ENCODE peak calls at places on chromosome 11, in ten cellular contexts. S is esophagus muscularis mucosa; D is HL-60; O is heart left ventricle; M is lower leg skin; A is lung; F is naive thymus-derived CD4-positive, alpha-beta T cell; T is aorta; X is fibroblast of pulmonary artery; B is astrocyte of the spinal cord. I is an unnamed sample.

GRCh38 chr11:26839911-26840705 is 118.2 kb upstream of the SLC5A12 start:
- DNase-seq in F (no peak), M (no peak), X (no peak), O (no peak), D (no peak), A (no peak), B (no peak), S (no peak), T (no peak), I (no peak)

GRCh38 chr11:83648610-83649467 is 362.7 kb upstream of the CCDC90B start:
- DNase-seq in T (no peak), D (no peak), M (no peak), A (no peak), B (no peak), S (no peak), F (no peak), O (no peak), X (no peak), I (no peak)

GRCh38 chr11:7904910-7905309 is 26.2 kb downstream of the OR10A6 start:
- DNase-seq in M (no peak), T (no peak), A (no peak), B (peak; percentile 10), O (no peak), D (no peak), S (no peak), F (no peak), X (peak; percentile 24), I (no peak)

GRCh38 chr11:16312242-16312641 is 44.1 kb downstream of the SOX6 start:
- DNase-seq in A (no peak), S (no peak), M (no peak), F (no peak), B (no peak), T (no peak), D (no peak), X (no peak), O (no peak), I (no peak)

GRCh38 chr11:71418643-71419042 is 29.6 kb downstream of the DHCR7 start:
- DNase-seq in S (no peak), M (no peak), F (no peak), B (no peak), A (no peak), T (no peak), X (no peak), O (no peak), D (no peak), I (peak; percentile 96)

GRCh38 chr11:79045811-79046304 is 395.0 kb downstream of the TENM4 start:
- DNase-seq in F (no peak), D (no peak), X (no peak), S (no peak), B (peak; percentile 43), T (no peak), M (no peak), A (no peak), O (no peak), I (no peak)

GRCh38 chr11:134542401-134543143 is 130.5 kb upstream of the B3GAT1 start:
- DNase-seq in M (peak; percentile 80), X (no peak), D (no peak), F (no peak), T (no peak), A (no peak), S (no peak), B (no peak), O (peak; percentile 4), I (no peak)

GRCh38 chr11:106238704-106239360 is 161.4 kb downstream of the AASDHPPT start:
- DNase-seq in T (no peak), S (no peak), D (no peak), X (peak; percentile 36), O (no peak), M (no peak), A (no peak), B (no peak), F (no peak), I (no peak)

GRCh38 chr11:3158131-3158591 is 6.9 kb downstream of the OSBPL5 start:
- DNase-seq in S (no peak), X (no peak), B (no peak), F (no peak), M (no peak), T (peak; percentile 42), D (no peak), A (no peak), O (no peak), I (no peak)

GRCh38 chr11:3156282-3156660 is 8.8 kb downstream of the OSBPL5 start:
- DNase-seq in X (no peak), F (no peak), D (peak; percentile 80), T (peak; percentile 58), A (no peak), O (no peak), M (no peak), S (no peak), B (no peak), I (no peak)

GRCh38 chr11:3157381-3158130 is 7.6 kb downstream of the OSBPL5 start:
- DNase-seq in D (no peak), F (no peak), T (peak; percentile 54), S (no peak), A (no peak), B (no peak), M (no peak), X (no peak), O (no peak), I (peak; percentile 62)

GRCh38 chr11:3155691-3156258 is 9.3 kb downstream of the OSBPL5 start:
- DNase-seq in B (peak; percentile 49), T (peak; percentile 46), A (no peak), S (no peak), X (no peak), D (no peak), M (no peak), O (no peak), F (no peak), I (no peak)

DNA sequence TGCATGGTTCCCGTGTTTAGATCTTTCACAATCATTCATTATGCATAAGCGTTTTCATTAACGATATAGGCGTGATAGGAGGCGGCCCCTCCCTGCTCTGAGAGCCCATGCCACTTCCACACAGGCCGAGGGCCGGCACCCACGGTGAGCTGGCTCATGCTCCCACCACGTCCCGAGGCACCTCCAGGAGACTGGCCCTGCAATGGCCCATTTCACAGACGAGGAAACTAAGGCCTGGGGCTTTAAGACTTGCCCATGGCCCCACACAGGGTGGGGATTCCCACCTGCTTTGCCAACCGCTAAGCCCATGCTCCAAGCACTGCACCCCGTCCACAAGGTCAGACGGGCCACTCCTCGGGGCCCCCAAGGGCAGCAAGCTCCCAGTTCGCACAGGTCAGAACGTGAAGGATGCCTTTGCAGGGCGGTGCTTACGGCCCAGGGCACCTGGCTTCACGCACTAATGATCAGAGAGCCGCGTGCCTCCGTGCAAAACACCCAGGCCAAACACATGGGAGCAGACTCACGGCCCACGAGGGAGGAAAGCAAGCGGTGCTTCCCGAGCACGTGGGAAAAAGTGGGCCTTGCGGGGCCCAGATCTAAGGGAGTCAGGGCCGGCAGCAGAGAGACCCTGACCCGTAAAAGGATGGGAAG is 8.3 kb downstream of the OSBPL5 start:
- DNase-seq in B (no peak), S (no peak), X (no peak), T (peak; percentile 43), A (no peak), D (peak; percentile 75), F (no peak), O (no peak), M (no peak), I (no peak)
- H3K4me3 ChIP-seq in B (no peak overlapping the region), S (peak overlapping the region; percentile 39), X (no peak overlapping the region), T (no peak overlapping the region), A (no peak overlapping the region), D (no peak overlapping the region), F (no peak overlapping the region), O (no peak overlapping the region), M (no peak overlapping the region), I (no peak overlapping the region)

GRCh38 chr11:112162761-112163669 is 879 bp downstream of the IL18 start:
- DNase-seq in O (no peak), S (no peak), D (no peak), A (no peak), B (peak; percentile 60), F (no peak), T (no peak), M (no peak), X (no peak), I (no peak)

GRCh38 chr11:112165049-112165448 is 1.2 kb upstream of the IL18 start:
- DNase-seq in O (no peak), X (no peak), D (no peak), S (no peak), M (no peak), T (no peak), B (no peak), A (no peak), F (no peak), I (no peak)

GRCh38 chr11:112166561-112166960 is 611 bp upstream of the TEX12 start:
- DNase-seq in D (no peak), T (no peak), F (no peak), B (no peak), M (no peak), S (no peak), O (no peak), X (peak; percentile 41), A (no peak), I (no peak)

GRCh38 chr11:112161012-112161411 is 2.9 kb downstream of the IL18 start:
- DNase-seq in F (no peak), T (no peak), S (no peak), M (no peak), O (no peak), X (peak; percentile 36), A (no peak), B (no peak), D (no peak), I (no peak)

DNA sequence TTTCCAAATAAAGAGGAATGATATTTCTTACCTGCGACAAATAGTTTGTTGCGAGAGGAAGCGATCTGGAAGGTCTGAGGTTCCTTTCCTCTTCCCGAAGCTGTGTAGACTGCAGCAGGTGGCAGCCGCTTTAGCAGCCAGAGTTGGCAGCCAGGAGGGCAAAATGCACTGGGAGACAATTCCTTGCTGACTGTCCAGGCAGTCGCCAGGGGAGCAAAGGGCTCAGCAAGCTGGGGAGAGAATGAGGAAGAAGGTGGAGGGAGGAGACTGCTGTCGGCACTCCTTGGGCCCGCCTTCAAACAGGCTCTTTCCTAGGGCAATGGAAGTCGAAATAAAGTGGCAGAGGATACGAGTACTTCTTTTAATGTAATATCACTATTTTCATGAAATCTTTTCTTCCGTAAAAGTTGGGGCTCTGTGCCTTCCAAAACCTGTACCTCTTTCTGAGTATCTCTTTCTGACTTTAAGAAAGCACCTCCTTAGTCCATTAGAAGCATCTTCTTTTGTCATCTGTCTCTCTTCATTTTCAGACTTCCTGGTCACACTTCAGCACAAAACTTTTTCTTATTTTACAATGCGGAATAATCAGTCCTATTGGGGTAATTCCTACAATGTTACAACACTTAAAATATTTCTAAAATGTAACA is at the start of gene IL18:
- DNase-seq in B (peak; percentile 29), F (no peak), S (no peak), O (no peak), X (no peak), D (peak; percentile 41), T (peak; percentile 75), M (peak; percentile 87), A (peak; percentile 74), I (no peak)
- H3K4me3 ChIP-seq in B (peak within 1 kb of the TSS; percentile 14), F (no peak within 1 kb of the TSS), S (peak within 1 kb of the TSS; percentile 31), O (peak within 1 kb of the TSS; percentile 25), X (no peak within 1 kb of the TSS), D (peak within 1 kb of the TSS; percentile 37), T (no peak within 1 kb of the TSS), M (no peak within 1 kb of the TSS), A (no peak within 1 kb of the TSS), I (no peak within 1 kb of the TSS)

GRCh38 chr11:33999393-33999792 is 52.1 kb upstream of the CAPRIN1 start:
- DNase-seq in X (no peak), S (no peak), A (no peak), O (no peak), D (no peak), B (no peak), F (no peak), T (no peak), M (no peak), I (no peak)

GRCh38 chr11:34002420-34002819 is 49.1 kb upstream of the CAPRIN1 start:
- DNase-seq in A (no peak), B (no peak), X (no peak), D (no peak), M (no peak), S (no peak), O (no peak), F (no peak), T (no peak), I (no peak)

GRCh38 chr11:33996498-33997454 is 54.8 kb upstream of the CAPRIN1 start:
- DNase-seq in B (peak; percentile 64), D (peak; percentile 29), S (no peak), X (peak; percentile 79), T (peak; percentile 73), F (peak; percentile 71), A (peak; percentile 72), M (peak; percentile 92), O (peak; percentile 67), I (peak; percentile 68)

GRCh38 chr11:33994937-33995336 is 56.6 kb upstream of the CAPRIN1 start:
- DNase-seq in O (no peak), F (no peak), B (no peak), X (no peak), T (no peak), S (no peak), M (no peak), D (no peak), A (no peak), I (no peak)

DNA sequence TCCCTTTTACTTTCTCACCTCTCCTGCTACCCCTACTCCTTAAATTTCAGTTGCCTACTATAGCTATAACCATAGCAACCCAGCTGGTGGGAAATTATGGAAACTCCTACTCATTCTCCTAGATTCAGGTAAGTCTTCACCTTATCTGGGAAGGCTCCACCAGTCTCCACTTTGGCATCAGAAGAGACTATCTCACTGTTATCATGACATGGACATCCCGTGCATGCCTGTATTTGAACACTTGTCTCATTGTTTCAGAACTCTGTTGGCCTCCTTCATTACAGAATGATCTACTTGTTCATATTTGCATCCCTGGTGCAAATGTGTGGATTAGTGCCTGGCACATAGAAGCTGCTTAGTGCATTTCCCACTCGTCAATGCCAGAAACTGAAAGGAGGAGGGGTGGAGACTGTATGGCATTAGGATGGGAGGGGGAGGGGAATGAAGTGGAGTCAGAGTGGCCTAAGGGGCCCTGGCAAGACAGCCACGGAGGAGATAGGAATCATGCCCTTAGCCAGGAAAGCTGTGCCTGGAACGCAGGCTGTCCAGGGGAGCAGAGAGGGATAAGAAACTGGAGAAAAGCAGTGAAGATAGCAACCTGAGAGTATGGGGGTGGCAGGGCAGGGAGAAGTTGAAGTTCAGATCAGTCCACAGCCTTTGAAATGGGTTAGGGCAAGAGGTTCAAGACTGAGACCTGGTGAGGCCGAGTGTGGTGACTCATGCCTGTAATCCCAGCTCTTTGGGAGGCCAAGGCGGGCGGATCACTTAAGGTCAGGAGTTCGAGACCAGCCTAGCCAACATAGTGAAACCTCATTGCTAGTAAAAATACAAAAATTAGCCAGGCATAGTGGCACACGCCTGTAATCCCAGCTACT is 53.8 kb upstream of the CAPRIN1 start:
- DNase-seq in X (no peak), B (no peak), T (no peak), D (no peak), M (no peak), F (no peak), A (no peak), O (no peak), S (no peak), I (no peak)
- H3K4me3 ChIP-seq in X (no peak overlapping the region), B (no peak overlapping the region), T (no peak overlapping the region), D (no peak overlapping the region), M (no peak overlapping the region), F (no peak overlapping the region), A (no peak overlapping the region), O (no peak overlapping the region), S (no peak overlapping the region), I (no peak overlapping the region)

GRCh38 chr11:66567787-66568123 is 651 bp downstream of the CTSF start:
- DNase-seq in T (no peak), M (no peak), O (no peak), D (no peak), S (no peak), F (no peak), A (no peak), B (no peak), X (no peak), I (no peak)
- H3K4me3 ChIP-seq in T (peak overlapping the region; percentile 69), M (no peak overlapping the region), O (peak overlapping the region; percentile 78), D (no peak overlapping the region), S (peak overlapping the region; percentile 71), F (peak overlapping the region; percentile 65), A (no peak overlapping the region), B (peak overlapping the region; percentile 32), X (peak overlapping the region; percentile 45), I (peak overlapping the region; percentile 35)

I was measured in Jurkat, Clone E6-1.